ENCODE peak calls at places on chromosome 19, in four cellular contexts. M is tibial artery, U is omental fat pad, B is fibroblast of the aortic adventitia. Z is an unnamed sample.

GRCh38 chr19:5827891-5828660 is 11.4 kb downstream of the FUT6 start:
- DNase-seq in M (peak; percentile 70), U (peak; percentile 65), B (peak; percentile 85), Z (peak; percentile 99)

GRCh38 chr19:16026131-16026530 is 50.2 kb upstream of the TPM4 start:
- DNase-seq in U (no peak), B (no peak), M (no peak), Z (no peak)

GRCh38 chr19:48672994-48673393 is at the start of gene NTN5:
- DNase-seq in U (no peak), B (no peak), M (no peak), Z (peak; percentile 16)

GRCh38 chr19:16202320-16203255 is 4.9 kb downstream of the AP1M1 start:
- DNase-seq in M (no peak), U (no peak), B (peak; percentile 27), Z (no peak)

GRCh38 chr19:5134683-5135082 is 165.8 kb downstream of the KDM4B start:
- DNase-seq in U (no peak), M (no peak), B (no peak), Z (no peak)

GRCh38 chr19:13782537-13782936 is 8.3 kb downstream of the C19orf53 start:
- DNase-seq in U (no peak), B (no peak), M (no peak), Z (no peak)

GRCh38 chr19:41264581-41265375 is 606 bp downstream of the HNRNPUL1 start:
- DNase-seq in U (no peak), B (peak; percentile 24), M (peak; percentile 38), Z (peak; percentile 70)

GRCh38 chr19:41249707-41250423 is 14.3 kb upstream of the HNRNPUL1 start:
- DNase-seq in M (no peak), U (no peak), B (no peak), Z (no peak)

GRCh38 chr19:12093777-12094176 is 29.2 kb downstream of the ZNF844 start:
- DNase-seq in B (no peak), U (no peak), M (no peak), Z (peak; percentile 55)

GRCh38 chr19:39209196-39209595 is 5.1 kb upstream of the SYCN start:
- DNase-seq in B (no peak), M (no peak), U (no peak), Z (no peak)

GRCh38 chr19:8096071-8096470 is 43.5 kb downstream of the CCL25 start:
- DNase-seq in M (no peak), B (no peak), U (no peak), Z (no peak)
- TF ChIP-seq CTCF in M (no peak), B (peak; percentile 4), U (no peak), Z (peak; percentile 7)

GRCh38 chr19:33379151-33379829 is 5.8 kb downstream of the CEBPG start:
- DNase-seq in U (no peak), M (no peak), B (no peak), Z (no peak)
- TF ChIP-seq CTCF in U (no peak), M (no peak), B (no peak), Z (no peak)

GRCh38 chr19:42422576-42423461 is 4.4 kb downstream of the LIPE start:
- DNase-seq in M (no peak), U (no peak), B (peak; percentile 15), Z (peak; percentile 64)

GRCh38 chr19:42426643-42427042 is 545 bp downstream of the LIPE start:
- DNase-seq in U (no peak), M (no peak), B (no peak), Z (no peak)

GRCh38 chr19:42424345-42424707 is 2.9 kb downstream of the LIPE start:
- DNase-seq in M (no peak), B (no peak), U (no peak), Z (no peak)

GRCh38 chr19:42423462-42424344 is 3.5 kb downstream of the LIPE start:
- DNase-seq in M (peak; percentile 75), B (peak; percentile 89), U (peak; percentile 77), Z (peak; percentile 98)

DNA sequence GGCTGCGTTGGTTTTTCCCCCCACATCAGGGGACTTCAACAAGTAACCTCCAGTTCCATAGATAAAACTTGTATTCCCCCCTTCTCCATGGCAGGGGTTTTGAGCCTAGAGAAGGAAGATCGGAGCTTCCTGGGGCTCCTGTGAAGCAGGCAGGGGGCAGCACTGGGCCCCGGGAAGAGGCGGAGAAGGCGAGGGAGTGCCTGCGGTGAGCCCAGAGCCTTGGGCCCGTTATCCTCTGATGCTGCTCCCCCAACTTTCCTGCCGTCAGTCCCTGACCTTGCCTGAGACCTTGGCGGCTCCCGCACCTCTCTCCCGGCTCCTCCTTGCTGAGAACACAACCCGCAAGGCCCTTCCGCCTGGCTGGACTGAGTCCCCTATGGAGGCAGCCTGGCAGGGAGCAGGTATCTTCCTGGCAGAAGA is 2.5 kb downstream of the LIPE start:
- DNase-seq in M (no peak), U (no peak), B (no peak), Z (no peak)
- TF ChIP-seq CTCF in M (no peak), U (no peak), B (no peak), Z (no peak)

GRCh38 chr19:42561512-42561911 is 33.2 kb downstream of the CEACAM8 start:
- DNase-seq in U (no peak), B (no peak), M (no peak), Z (no peak)
- TF ChIP-seq CTCF in U (no peak), B (no peak), M (no peak), Z (no peak)

DNA sequence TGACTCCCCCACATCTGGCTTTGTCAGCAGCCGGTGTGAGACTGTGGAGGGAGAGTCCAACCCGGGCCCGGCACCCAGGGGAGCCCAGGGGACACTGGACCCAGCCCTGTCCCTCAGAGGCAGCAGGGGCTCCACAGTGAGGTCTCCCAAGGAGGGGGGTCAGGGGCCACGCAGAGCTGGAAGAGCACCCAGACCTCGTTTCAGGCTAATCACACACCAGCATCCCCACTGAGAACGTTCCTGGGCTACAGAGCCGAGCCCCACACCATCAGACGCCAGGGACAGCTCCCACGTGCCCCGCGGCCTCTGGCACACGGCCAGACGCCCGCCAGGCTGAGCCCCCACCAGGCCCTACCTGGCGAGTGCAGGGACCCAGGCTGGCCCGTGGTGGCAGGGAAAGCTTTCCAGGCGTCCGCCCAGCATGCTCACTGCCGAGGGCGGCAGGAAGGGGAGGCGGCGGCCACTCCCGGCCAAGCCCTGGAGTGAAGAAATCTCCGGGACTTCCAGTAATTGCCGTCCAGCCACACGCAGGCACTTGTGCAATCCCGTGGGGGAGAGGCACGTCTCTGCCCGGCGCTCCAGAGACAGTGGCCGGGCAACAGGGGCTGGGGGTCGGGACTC is 19.2 kb downstream of the SBNO2 start:
- DNase-seq in U (peak; percentile 77), B (peak; percentile 92), M (peak; percentile 92), Z (no peak)
- TF ChIP-seq CTCF in U (no peak), B (no peak), M (no peak), Z (no peak)

GRCh38 chr19:53394974-53395839 is at the start of gene ZNF765:
- DNase-seq in M (peak; percentile 95), B (peak; percentile 92), U (peak; percentile 93), Z (peak; percentile 94)
- TF ChIP-seq CTCF in M (peak; percentile 54), B (peak; percentile 67), U (no peak), Z (no peak)

GRCh38 chr19:18279266-18279515 is 2.2 kb downstream of the JUND start:
- DNase-seq in U (no peak), M (no peak), B (no peak), Z (no peak)

GRCh38 chr19:18282021-18282787 is 782 bp upstream of the JUND start:
- DNase-seq in M (no peak), U (peak; percentile 49), B (no peak), Z (no peak)

GRCh38 chr19:18279516-18280246 is 1.7 kb downstream of the JUND start:
- DNase-seq in B (peak; percentile 94), U (peak; percentile 45), M (peak; percentile 92), Z (peak; percentile 98)

GRCh38 chr19:18281082-18282020 is at the start of gene JUND:
- DNase-seq in B (peak; percentile 97), M (peak; percentile 97), U (peak; percentile 73), Z (peak; percentile 98)

GRCh38 chr19:18280247-18281081 is 958 bp downstream of the JUND start:
- DNase-seq in U (peak; percentile 35), M (peak; percentile 80), B (peak; percentile 65), Z (peak; percentile 82)
- TF ChIP-seq CTCF in U (no peak), M (no peak), B (no peak), Z (no peak)

DNA sequence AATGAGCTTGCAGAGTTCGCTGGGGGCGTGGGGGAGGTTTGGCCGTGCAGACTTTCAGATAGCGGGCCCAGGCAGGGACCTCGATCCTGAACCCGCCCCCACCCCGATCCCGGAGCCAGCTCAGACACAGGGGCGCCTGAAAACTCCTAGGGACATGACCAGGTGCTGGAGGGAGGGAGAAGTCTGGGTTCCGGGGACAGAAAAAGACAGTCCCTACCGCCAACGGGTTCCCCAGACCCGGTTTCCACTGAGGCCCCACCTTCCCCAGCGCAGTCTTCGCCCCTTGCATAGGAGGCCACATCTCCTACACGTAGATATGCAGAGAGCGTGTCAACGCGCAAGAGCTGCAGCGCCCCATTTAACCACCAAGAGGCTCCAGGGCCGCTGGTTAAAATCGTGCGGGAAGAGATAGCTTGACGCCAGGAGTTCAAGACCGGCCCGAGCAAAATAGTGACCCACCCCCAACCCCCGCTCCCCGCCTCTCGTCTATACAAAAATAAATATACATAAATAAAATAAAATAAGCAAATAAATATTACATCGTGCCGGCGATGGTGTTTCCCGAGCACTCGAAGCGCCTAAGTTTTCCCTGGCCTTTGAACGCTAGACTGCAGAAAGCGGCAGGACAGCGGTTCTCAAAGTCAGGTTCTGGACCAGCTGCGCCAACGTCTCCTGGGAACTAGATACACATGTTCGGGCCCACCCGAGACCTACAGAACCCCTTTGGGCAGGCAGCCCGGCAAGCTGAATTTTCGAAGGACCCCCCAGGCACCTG is 8.3 kb downstream of the CCDC8 start:
- DNase-seq in B (peak; percentile 47), U (no peak), M (no peak), Z (peak; percentile 56)
- TF ChIP-seq CTCF in B (peak; percentile 32), U (no peak), M (no peak), Z (no peak)

GRCh38 chr19:30665449-30665848 is 293.3 kb downstream of the ZNF536 start:
- DNase-seq in M (no peak), U (no peak), B (no peak), Z (no peak)

GRCh38 chr19:30666301-30666803 is 294.2 kb downstream of the ZNF536 start:
- DNase-seq in M (peak; percentile 35), B (peak; percentile 29), U (no peak), Z (peak; percentile 62)

GRCh38 chr19:30667227-30667626 is 295.0 kb downstream of the ZNF536 start:
- DNase-seq in B (no peak), U (no peak), M (no peak), Z (no peak)

GRCh38 chr19:30662211-30662861 is 290.2 kb downstream of the ZNF536 start:
- DNase-seq in B (no peak), U (no peak), M (peak; percentile 42), Z (no peak)

DNA sequence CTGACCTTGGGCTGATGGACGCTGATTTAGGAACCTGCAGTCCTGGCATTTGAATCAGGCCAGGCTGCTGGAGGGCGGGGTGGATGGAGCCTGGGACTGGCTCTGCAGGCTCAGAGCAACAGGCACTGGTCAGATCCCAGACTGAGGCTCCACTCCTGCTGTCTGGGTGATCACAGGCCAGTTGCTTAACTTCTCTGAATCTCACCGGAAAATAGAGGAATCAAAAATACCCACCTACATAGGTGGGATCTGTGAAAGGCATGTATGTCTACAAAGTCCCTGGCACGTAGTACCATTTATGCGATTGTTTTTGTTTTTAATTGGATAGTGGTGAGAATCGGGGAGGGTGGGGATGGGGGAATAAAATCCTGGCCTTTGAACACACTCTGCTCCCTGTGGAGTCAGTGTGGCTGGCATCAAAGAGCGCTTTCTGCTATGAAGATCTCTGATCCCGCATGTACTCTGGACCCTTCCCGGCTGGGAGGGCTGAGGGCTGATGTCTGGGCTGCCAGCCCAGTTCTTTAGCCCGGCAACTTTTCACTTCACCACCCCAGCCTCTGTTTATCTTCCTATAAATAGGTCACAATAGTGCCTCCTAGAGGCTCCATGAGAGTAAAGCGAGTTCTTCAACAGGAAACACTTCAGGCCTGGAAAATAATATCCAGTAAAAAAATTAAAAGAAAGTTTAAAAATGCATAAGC is 292.3 kb downstream of the ZNF536 start:
- DNase-seq in B (peak; percentile 6), U (no peak), M (no peak), Z (no peak)
- TF ChIP-seq CTCF in B (no peak), U (no peak), M (no peak), Z (no peak)